ENCODE peak calls at places on chromosomes 3 and 15, in six cellular contexts. P is astrocyte of the cerebellum, J is substantia nigra, Y is mesenchymal stem cell, D is adipocyte, H is adrenal gland. Z is an unnamed sample.

GRCh38 chr3:143171656-143172055 is 52.1 kb downstream of the CHST2 start:
- DNase-seq in J (no peak), H (no peak), Y (no peak), P (no peak), D (peak), Z (no peak)

GRCh38 chr3:151044706-151045105 is 40.8 kb upstream of the MED12L start:
- DNase-seq in P (no peak), D (no peak), J (no peak), H (no peak), Y (peak), Z (no peak)

GRCh38 chr15:75201609-75202250 is at the start of gene C15orf39:
- DNase-seq in J (peak), P (no peak), Y (peak), D (peak), H (peak), Z (peak)

GRCh38 chr15:82178061-82178460 is 84.5 kb downstream of the EFL1 start:
- DNase-seq in H (no peak), D (peak), P (peak), J (no peak), Y (peak), Z (no peak)

GRCh38 chr3:172251211-172251610 is 197.0 kb downstream of the GHSR start:
- DNase-seq in J (no peak), D (no peak), Y (no peak), H (no peak), P (no peak), Z (no peak)

GRCh38 chr3:11560746-11561145 is 83.0 kb downstream of the VGLL4 start:
- DNase-seq in J (no peak), H (no peak), D (no peak), Y (peak), P (no peak), Z (no peak)

GRCh38 chr3:196772897-196773296 is 33.2 kb downstream of the PAK2 start:
- DNase-seq in H (no peak), Y (no peak), P (no peak), J (no peak), D (no peak), Z (no peak)

GRCh38 chr3:127729556-127730056 is 56.9 kb downstream of the ABTB1 start:
- DNase-seq in J (no peak), H (no peak), D (no peak), Y (peak), P (no peak), Z (no peak)

GRCh38 chr15:92629276-92629974 is 26.1 kb downstream of the FAM174B start:
- DNase-seq in D (no peak), H (no peak), P (no peak), J (no peak), Y (no peak), Z (no peak)

GRCh38 chr15:34365836-34366235 is 1.2 kb downstream of the LPCAT4 start:
- DNase-seq in Y (no peak), H (no peak), D (no peak), J (no peak), P (no peak), Z (no peak)

GRCh38 chr3:59771760-59772159 is 721.9 kb upstream of the CFAP20DC start:
- DNase-seq in D (peak), H (no peak), Y (peak), J (no peak), P (peak), Z (no peak)

GRCh38 chr3:186951640-186952552 is 21.6 kb downstream of the ST6GAL1 start:
- DNase-seq in H (no peak), Y (no peak), P (no peak), D (no peak), J (no peak), Z (no peak)

Z was measured in HT-29.